ENCODE peak calls at places on chromosomes 12 and 14, in five cellular contexts. Q is ELF-1, W is keratinocyte, C is adipocyte, G is RWPE1. D is an unnamed sample.
A peak's percentile ranks its signal among the peaks of the same experiment; 100 is the strongest.

GRCh38 chr14:69845787-69846186 is 33.4 kb upstream of the SMOC1 start:
- DNase-seq in Q (peak; percentile 55), G (no peak), W (no peak), C (no peak), D (peak; percentile 70)

GRCh38 chr12:20320552-20320951 is 47.8 kb upstream of the PDE3A start:
- DNase-seq in C (no peak), Q (no peak), G (no peak), W (no peak), D (no peak)

GRCh38 chr14:101950516-101951215 is 13.7 kb upstream of the DYNC1H1 start:
- DNase-seq in C (no peak), Q (no peak), G (no peak), W (no peak), D (no peak)

GRCh38 chr14:94630396-94630795 is 18.2 kb downstream of the SERPINA3 start:
- DNase-seq in W (no peak), C (no peak), Q (no peak), G (no peak), D (no peak)

GRCh38 chr12:6828671-6829531 is 694 bp downstream of the P3H3 start:
- DNase-seq in C (peak; percentile 75), G (no peak), Q (peak; percentile 63), W (no peak), D (peak; percentile 85)

GRCh38 chr12:93361159-93361919 is 16.4 kb upstream of the NUDT4 start:
- DNase-seq in W (no peak), G (no peak), Q (no peak), C (no peak), D (peak; percentile 36)

GRCh38 chr12:109720152-109720855 is 6.7 kb downstream of the FAM222A start:
- DNase-seq in C (no peak), W (no peak), Q (no peak), G (no peak), D (peak; percentile 92)

GRCh38 chr12:47905313-47905730 is 528 bp upstream of the VDR start:
- DNase-seq in G (peak; percentile 76), C (peak; percentile 30), Q (peak; percentile 86), W (no peak), D (peak; percentile 90)

GRCh38 chr14:42140831-42141279 is 534.2 kb downstream of the LRFN5 start:
- DNase-seq in C (peak; percentile 7), W (peak; percentile 52), Q (no peak), G (peak; percentile 44), D (no peak)

GRCh38 chr14:30580616-30581282 is 21.8 kb downstream of the G2E3 start:
- DNase-seq in C (no peak), Q (no peak), G (no peak), W (no peak), D (no peak)

GRCh38 chr12:8644345-8645248 is 18.0 kb downstream of the MFAP5 start:
- DNase-seq in Q (no peak), C (no peak), W (no peak), G (no peak), D (no peak)

GRCh38 chr12:53065975-53066593 is 13.1 kb downstream of the SPRYD3 start:
- DNase-seq in Q (peak; percentile 86), G (peak; percentile 88), W (no peak), C (peak; percentile 95), D (peak; percentile 89)

GRCh38 chr12:97910559-97910958 is 448.0 kb downstream of the RMST start:
- DNase-seq in G (no peak), C (no peak), Q (no peak), W (no peak), D (no peak)

GRCh38 chr14:49687942-49688700 is at the start of gene POLE2:
- DNase-seq in W (no peak), C (peak; percentile 83), Q (peak; percentile 90), G (peak; percentile 62), D (peak; percentile 94)

GRCh38 chr14:103886304-103887169 is 39.2 kb upstream of the PPP1R13B start:
- DNase-seq in W (no peak), Q (no peak), C (peak; percentile 13), G (no peak), D (peak; percentile 79)

GRCh38 chr12:57729321-57729844 is 9.2 kb downstream of the AGAP2 start:
- DNase-seq in Q (no peak), G (no peak), W (no peak), C (no peak), D (no peak)

GRCh38 chr14:78157855-78158436 is 12.2 kb upstream of the NRXN3 start:
- DNase-seq in Q (peak; percentile 17), G (peak; percentile 37), W (no peak), C (peak; percentile 41), D (peak; percentile 85)

GRCh38 chr14:91153360-91153759 is 39.5 kb downstream of the DGLUCY start:
- DNase-seq in Q (no peak), G (no peak), C (no peak), W (no peak), D (no peak)

GRCh38 chr12:116933101-116933500 is 22.4 kb downstream of the FBXW8 start:
- DNase-seq in W (no peak), G (no peak), C (no peak), Q (no peak), D (peak; percentile 24)

GRCh38 chr14:20350280-20350679 is 6.8 kb downstream of the PARP2 start:
- DNase-seq in G (no peak), W (no peak), Q (no peak), C (no peak), D (no peak)

GRCh38 chr12:127170271-127171180 is 1096.4 kb upstream of the TMEM132C start:
- DNase-seq in C (peak; percentile 44), G (no peak), W (no peak), Q (no peak), D (no peak)

GRCh38 chr12:9340422-9341259 is 132.4 kb upstream of the PZP start:
- DNase-seq in C (no peak), Q (no peak), W (no peak), G (no peak), D (peak; percentile 75)

GRCh38 chr14:93959239-93960107 is 16.9 kb downstream of the ASB2 start:
- DNase-seq in Q (peak; percentile 92), G (peak; percentile 94), W (peak; percentile 97), C (peak; percentile 92), D (peak; percentile 63)

GRCh38 chr12:3218846-3219632 is 141.9 kb downstream of the TSPAN9 start:
- DNase-seq in G (no peak), W (no peak), C (no peak), Q (no peak), D (no peak)

GRCh38 chr12:43847427-43847826 is 11.5 kb downstream of the TMEM117 start:
- DNase-seq in W (peak; percentile 50), Q (no peak), G (peak; percentile 61), C (peak; percentile 72), D (no peak)

GRCh38 chr14:105167303-105168092 is 1.1 kb downstream of the JAG2 start:
- DNase-seq in W (no peak), C (peak; percentile 38), G (peak; percentile 69), Q (no peak), D (peak; percentile 61)

GRCh38 chr12:131894981-131895639 is 688 bp downstream of the ULK1 start:
- DNase-seq in Q (no peak), W (no peak), C (peak; percentile 44), G (no peak), D (peak; percentile 32)

GRCh38 chr14:34376868-34377267 is 85.2 kb downstream of the SPTSSA start:
- DNase-seq in C (no peak), Q (no peak), G (no peak), W (no peak), D (no peak)

GRCh38 chr12:42332301-42332894 is 6.4 kb downstream of the PPHLN1 start:
- DNase-seq in C (peak; percentile 81), G (peak; percentile 53), Q (no peak), W (no peak), D (peak; percentile 64)

GRCh38 chr12:28457785-28458184 is 267.5 kb downstream of the CCDC91 start:
- DNase-seq in Q (no peak), C (no peak), G (no peak), W (no peak), D (no peak)

GRCh38 chr14:61140872-61141271 is 140.3 kb downstream of the TMEM30B start:
- DNase-seq in W (no peak), Q (no peak), G (no peak), C (peak; percentile 26), D (no peak)

GRCh38 chr12:68400231-68400829 is 68.2 kb upstream of the MDM1 start:
- DNase-seq in Q (no peak), C (no peak), G (no peak), W (no peak), D (peak; percentile 85)

GRCh38 chr12:49983892-49984291 is 11.1 kb downstream of the AQP6 start:
- DNase-seq in Q (peak; percentile 69), W (no peak), C (peak; percentile 84), G (peak; percentile 68), D (peak; percentile 74)

GRCh38 chr14:33515441-33515840 is 435.4 kb downstream of the EGLN3 start:
- DNase-seq in W (no peak), Q (no peak), G (no peak), C (no peak), D (no peak)

GRCh38 chr12:110135012-110135411 is 10.9 kb downstream of the IFT81 start:
- DNase-seq in G (no peak), C (peak; percentile 64), W (no peak), Q (no peak), D (no peak)

GRCh38 chr12:49824886-49825285 is 3.3 kb downstream of the NCKAP5L start:
- DNase-seq in Q (no peak), W (no peak), G (no peak), C (peak; percentile 41), D (no peak)

D was measured in left kidney.